ENCODE peak calls at places on chromosomes 16 and 17, in ten cellular contexts. H is activated effector memory CD4-positive, alpha-beta T cell treated with anti-CD3 and anti-CD28 coated beads, Interleukin-2, amount 50 U/mL, for 16 hours; E is suprapubic skin; Z is brain microvascular endothelial cell; G is endothelial cell of umbilical vein; B is A172; C is iPS-NIHi11; P is GM03348; T is ovary; A is effector CD4-positive, alpha-beta T cell. I is an unnamed sample.

GRCh38 chr17:5135726-5136579 is 20.1 kb downstream of the USP6 start:
- DNase-seq in H (no peak), E (no peak), Z (no peak), G (no peak), B (no peak), C (no peak), P (no peak), T (no peak), A (no peak), I (no peak)

GRCh38 chr16:52569296-52569695 is 22.4 kb upstream of the TOX3 start:
- DNase-seq in H (no peak), E (no peak), Z (no peak), G (no peak), B (no peak), C (no peak), P (no peak), T (no peak), A (no peak), I (no peak)

GRCh38 chr17:1005361-1005946 is 8.5 kb downstream of the TIMM22 start:
- DNase-seq in H (no peak), E (no peak), Z (no peak), G (peak), B (no peak), C (peak), P (peak), T (peak), A (no peak), I (peak)

GRCh38 chr16:28915181-28915580 is 9.9 kb downstream of the RABEP2 start:
- DNase-seq in H (no peak), E (no peak), Z (peak), G (peak), B (peak), C (no peak), P (peak), T (no peak), A (no peak), I (no peak)

GRCh38 chr17:60231234-60231633 is 81.5 kb downstream of the CA4 start:
- DNase-seq in H (no peak), E (no peak), Z (peak), G (peak), B (peak), C (no peak), P (peak), T (no peak), A (no peak), I (no peak)

GRCh38 chr17:6239237-6239798 is 169.1 kb downstream of the WSCD1 start:
- DNase-seq in H (no peak), E (no peak), Z (no peak), G (peak), B (no peak), C (no peak), P (no peak), T (no peak), A (no peak), I (no peak)

GRCh38 chr17:66944365-66945203 is 19.9 kb upstream of the CACNG4 start:
- DNase-seq in H (no peak), E (no peak), Z (no peak), G (peak), B (peak), C (peak), P (peak), T (no peak), A (no peak), I (no peak)

GRCh38 chr17:75822119-75822799 is 21.9 kb downstream of the UNC13D start:
- DNase-seq in H (peak), E (peak), Z (no peak), G (no peak), B (no peak), C (peak), P (no peak), T (peak), A (no peak), I (no peak)

GRCh38 chr17:74962622-74963394 is 9.8 kb downstream of the HID1 start:
- DNase-seq in H (no peak), E (no peak), Z (no peak), G (no peak), B (no peak), C (no peak), P (no peak), T (no peak), A (no peak), I (no peak)

GRCh38 chr17:10135539-10136257 is 62.7 kb downstream of the GAS7 start:
- DNase-seq in H (no peak), E (peak), Z (no peak), G (no peak), B (peak), C (no peak), P (peak), T (no peak), A (no peak), I (no peak)

GRCh38 chr16:81552743-81553079 is 108.1 kb downstream of the CMIP start:
- DNase-seq in H (no peak), E (no peak), Z (no peak), G (no peak), B (no peak), C (no peak), P (no peak), T (no peak), A (no peak), I (no peak)

GRCh38 chr16:10113248-10113647 is 69.0 kb downstream of the GRIN2A start:
- DNase-seq in H (no peak), E (no peak), Z (no peak), G (no peak), B (no peak), C (no peak), P (no peak), T (no peak), A (no peak), I (no peak)

GRCh38 chr17:16215002-16215272 is 397 bp downstream of the NCOR1 start:
- DNase-seq in H (peak), E (peak), Z (no peak), G (no peak), B (no peak), C (peak), P (peak), T (no peak), A (peak), I (peak)

GRCh38 chr17:50212121-50212843 is 10.9 kb upstream of the COL1A1 start:
- DNase-seq in H (peak), E (no peak), Z (no peak), G (no peak), B (no peak), C (no peak), P (peak), T (peak), A (no peak), I (no peak)

GRCh38 chr16:81275064-81275532 is 36.6 kb downstream of the BCO1 start:
- DNase-seq in H (no peak), E (no peak), Z (no peak), G (no peak), B (no peak), C (no peak), P (no peak), T (no peak), A (no peak), I (no peak)

GRCh38 chr17:67375054-67375427 is 2.0 kb upstream of the PITPNC1 start:
- DNase-seq in H (no peak), E (no peak), Z (no peak), G (no peak), B (no peak), C (no peak), P (no peak), T (no peak), A (no peak), I (no peak)

GRCh38 chr17:8244768-8245167 is 3.1 kb downstream of the CTC1 start:
- DNase-seq in H (no peak), E (no peak), Z (no peak), G (no peak), B (no peak), C (no peak), P (no peak), T (no peak), A (no peak), I (no peak)

GRCh38 chr16:85719605-85720318 is 31.0 kb upstream of the GINS2 start:
- DNase-seq in H (no peak), E (no peak), Z (no peak), G (no peak), B (no peak), C (no peak), P (no peak), T (no peak), A (no peak), I (no peak)

GRCh38 chr16:11208916-11209665 is 46.9 kb downstream of the SOCS1 start:
- DNase-seq in H (no peak), E (no peak), Z (no peak), G (no peak), B (no peak), C (no peak), P (no peak), T (no peak), A (no peak), I (no peak)

GRCh38 chr16:49800441-49800840 is 55.5 kb downstream of the ZNF423 start:
- DNase-seq in H (no peak), E (no peak), Z (no peak), G (no peak), B (no peak), C (no peak), P (no peak), T (no peak), A (no peak), I (no peak)

GRCh38 chr16:81324808-81325207 is 10.0 kb downstream of the GAN start:
- DNase-seq in H (no peak), E (no peak), Z (no peak), G (no peak), B (no peak), C (no peak), P (peak), T (no peak), A (no peak), I (no peak)

GRCh38 chr16:2835638-2836493 is 5.8 kb downstream of the ZG16B start:
- DNase-seq in H (no peak), E (no peak), Z (peak), G (peak), B (peak), C (peak), P (peak), T (no peak), A (no peak), I (peak)

GRCh38 chr16:77169650-77170236 is 21.2 kb upstream of the MON1B start:
- DNase-seq in H (peak), E (no peak), Z (peak), G (peak), B (peak), C (peak), P (peak), T (no peak), A (peak), I (no peak)

GRCh38 chr17:47192549-47192948 is 3.5 kb upstream of the CDC27 start:
- DNase-seq in H (no peak), E (no peak), Z (no peak), G (no peak), B (peak), C (no peak), P (peak), T (no peak), A (no peak), I (no peak)

GRCh38 chr17:49076575-49077384 is 55.8 kb upstream of the B4GALNT2 start:
- DNase-seq in H (no peak), E (no peak), Z (peak), G (peak), B (peak), C (no peak), P (peak), T (no peak), A (no peak), I (no peak)

GRCh38 chr16:50401355-50401754 is 32.6 kb upstream of the BRD7 start:
- DNase-seq in H (no peak), E (no peak), Z (no peak), G (no peak), B (no peak), C (no peak), P (no peak), T (no peak), A (no peak), I (no peak)

I was measured in ureter.